ENCODE peak calls at places on chromosomes 6 and 20, in nine cellular contexts. A is activated gamma-delta T cell treated with anti-CD3 and anti-CD28 coated beads, Interleukin-2, amount 50 U/mL, for 16 hours; T is dermis blood vessel endothelial cell; P is MV-4-11; O is ELF-1; D is AG09319; F is HT1080; J is central memory CD4-positive, alpha-beta T cell; L is psoas muscle. R is an unnamed sample.

GRCh38 chr6:90458353-90459224 is 128.3 kb downstream of the MAP3K7 start:
- DNase-seq in A (peak; percentile 48), T (no peak), P (no peak), O (no peak), D (no peak), F (peak; percentile 72), J (peak; percentile 59), L (no peak), R (peak; percentile 76)

GRCh38 chr20:56989516-56989915 is 276.9 kb downstream of the BMP7 start:
- DNase-seq in A (no peak), T (no peak), P (no peak), O (no peak), D (no peak), F (peak; percentile 60), J (no peak), L (no peak), R (no peak)

GRCh38 chr20:50713677-50714101 is 17.7 kb upstream of the PARD6B start:
- DNase-seq in A (no peak), T (peak; percentile 54), P (peak; percentile 10), O (peak; percentile 72), D (no peak), F (peak; percentile 32), J (no peak), L (no peak), R (no peak)

GRCh38 chr6:29797120-29797519 is 30.5 kb upstream of the HLA-G start:
- DNase-seq in A (no peak), T (no peak), P (peak; percentile 13), O (no peak), D (no peak), F (peak; percentile 70), J (no peak), L (no peak), R (no peak)

GRCh38 chr6:111759836-111760785 is 113.1 kb downstream of the FYN start:
- DNase-seq in A (peak; percentile 26), T (no peak), P (no peak), O (no peak), D (peak; percentile 44), F (no peak), J (peak; percentile 93), L (no peak), R (no peak)

GRCh38 chr6:140040391-140040790 is 665.9 kb upstream of the CITED2 start:
- DNase-seq in A (no peak), T (no peak), P (peak; percentile 24), O (no peak), D (no peak), F (peak; percentile 66), J (no peak), L (no peak), R (no peak)

GRCh38 chr20:19940945-19941590 is 76.1 kb upstream of the NAA20 start:
- DNase-seq in A (no peak), T (no peak), P (peak; percentile 95), O (no peak), D (no peak), F (peak; percentile 22), J (no peak), L (no peak), R (no peak)

GRCh38 chr20:37236462-37236861 is 25.2 kb downstream of the GHRH start:
- DNase-seq in A (no peak), T (no peak), P (no peak), O (no peak), D (no peak), F (no peak), J (no peak), L (no peak), R (no peak)

GRCh38 chr20:46857061-46857831 is 37.4 kb upstream of the EYA2 start:
- DNase-seq in A (no peak), T (no peak), P (no peak), O (no peak), D (no peak), F (no peak), J (no peak), L (no peak), R (no peak)

GRCh38 chr20:63101781-63102719 is 95.3 kb upstream of the BHLHE23 start:
- DNase-seq in A (peak; percentile 40), T (peak; percentile 35), P (no peak), O (peak; percentile 39), D (no peak), F (no peak), J (peak; percentile 78), L (peak; percentile 33), R (peak; percentile 87)

GRCh38 chr6:93746892-93747291 is 327.5 kb upstream of the EPHA7 start:
- DNase-seq in A (no peak), T (no peak), P (no peak), O (peak; percentile 6), D (no peak), F (no peak), J (no peak), L (no peak), R (no peak)

GRCh38 chr6:41741625-41742490 is 5.3 kb downstream of the PGC start:
- DNase-seq in A (no peak), T (no peak), P (no peak), O (peak; percentile 57), D (no peak), F (no peak), J (no peak), L (no peak), R (no peak)

GRCh38 chr20:41664584-41664983 is 46.4 kb upstream of the CHD6 start:
- DNase-seq in A (no peak), T (peak; percentile 21), P (peak; percentile 64), O (no peak), D (no peak), F (peak; percentile 59), J (no peak), L (no peak), R (no peak)

GRCh38 chr20:44559302-44559701 is 23.1 kb upstream of the PKIG start:
- DNase-seq in A (no peak), T (no peak), P (no peak), O (no peak), D (no peak), F (no peak), J (no peak), L (no peak), R (no peak)

GRCh38 chr6:32622545-32623401 is 14.4 kb upstream of the HLA-DQA1 start:
- DNase-seq in A (no peak), T (peak; percentile 55), P (peak; percentile 81), O (peak; percentile 57), D (no peak), F (peak; percentile 19), J (peak; percentile 89), L (no peak), R (peak; percentile 56)

GRCh38 chr6:125363360-125364121 is 61.8 kb upstream of the HDDC2 start:
- DNase-seq in A (no peak), T (peak; percentile 58), P (no peak), O (peak; percentile 96), D (no peak), F (no peak), J (no peak), L (peak; percentile 54), R (no peak)

GRCh38 chr6:42177514-42178364 is 4.6 kb downstream of the GUCA1A start:
- DNase-seq in A (no peak), T (no peak), P (no peak), O (peak; percentile 83), D (no peak), F (no peak), J (no peak), L (no peak), R (no peak)

GRCh38 chr6:142542704-142543233 is 241.0 kb downstream of the ADGRG6 start:
- DNase-seq in A (no peak), T (no peak), P (no peak), O (peak; percentile 23), D (peak; percentile 62), F (peak; percentile 73), J (no peak), L (peak; percentile 54), R (no peak)

GRCh38 chr6:121847806-121848522 is 412.5 kb downstream of the GJA1 start:
- DNase-seq in A (no peak), T (peak; percentile 38), P (no peak), O (peak; percentile 27), D (no peak), F (no peak), J (no peak), L (no peak), R (peak; percentile 40)

GRCh38 chr6:20969551-20969950 is 435.3 kb downstream of the CDKAL1 start:
- DNase-seq in A (no peak), T (no peak), P (no peak), O (no peak), D (no peak), F (no peak), J (no peak), L (no peak), R (no peak)

GRCh38 chr6:112475083-112475482 is 128.0 kb downstream of the RFPL4B start:
- DNase-seq in A (no peak), T (no peak), P (no peak), O (no peak), D (no peak), F (peak; percentile 48), J (no peak), L (no peak), R (no peak)

GRCh38 chr6:25427549-25427948 is 148.4 kb downstream of the CARMIL1 start:
- DNase-seq in A (no peak), T (no peak), P (no peak), O (no peak), D (no peak), F (no peak), J (no peak), L (no peak), R (no peak)

GRCh38 chr20:57896563-57896962 is 186.7 kb upstream of the PMEPA1 start:
- DNase-seq in A (no peak), T (no peak), P (no peak), O (no peak), D (no peak), F (no peak), J (no peak), L (no peak), R (no peak)

GRCh38 chr6:165002358-165002757 is 307.0 kb downstream of the C6orf118 start:
- DNase-seq in A (no peak), T (no peak), P (no peak), O (no peak), D (no peak), F (no peak), J (no peak), L (no peak), R (no peak)

GRCh38 chr6:12010635-12011275 is 1.4 kb upstream of the HIVEP1 start:
- DNase-seq in A (no peak), T (no peak), P (peak; percentile 96), O (peak; percentile 77), D (no peak), F (peak; percentile 62), J (no peak), L (peak; percentile 74), R (no peak)

GRCh38 chr6:24273471-24273870 is 84.4 kb downstream of the DCDC2 start:
- DNase-seq in A (no peak), T (no peak), P (no peak), O (no peak), D (peak; percentile 49), F (peak; percentile 9), J (no peak), L (no peak), R (no peak)

GRCh38 chr6:151242420-151242841 is 2.7 kb downstream of the AKAP12 start:
- DNase-seq in A (no peak), T (no peak), P (no peak), O (peak; percentile 34), D (no peak), F (no peak), J (no peak), L (no peak), R (no peak)

GRCh38 chr6:85676086-85676729 is 33.5 kb upstream of the SYNCRIP start:
- DNase-seq in A (no peak), T (peak; percentile 16), P (no peak), O (no peak), D (no peak), F (no peak), J (no peak), L (no peak), R (no peak)

GRCh38 chr6:38179794-38180430 is 360.4 kb downstream of the ZFAND3 start:
- DNase-seq in A (no peak), T (no peak), P (no peak), O (no peak), D (no peak), F (no peak), J (no peak), L (no peak), R (peak; percentile 0)

GRCh38 chr6:117555882-117556498 is 46.3 kb downstream of the GOPC start:
- DNase-seq in A (peak; percentile 61), T (peak; percentile 68), P (no peak), O (no peak), D (no peak), F (peak; percentile 35), J (peak; percentile 32), L (no peak), R (peak; percentile 45)

GRCh38 chr6:27448456-27448855 is 24.4 kb downstream of the ZNF184 start:
- DNase-seq in A (no peak), T (no peak), P (no peak), O (no peak), D (no peak), F (no peak), J (no peak), L (no peak), R (no peak)